ENCODE peak calls at places on chromosomes 11 and 22, in ten cellular contexts. W is naive thymus-derived CD4-positive, alpha-beta T cell; G is hepatocyte; B is lower lobe of right lung; K is kidney; J is psoas muscle; U is lung; H is body of pancreas; S is BE2C; T is endodermal cell. X is an unnamed sample.
A peak's percentile ranks its signal among the peaks of the same experiment; 100 is the strongest.

GRCh38 chr22:29520851-29521250 is 32.7 kb downstream of the THOC5 start:
- DNase-seq in W (no peak), G (no peak), B (no peak), K (no peak), J (no peak), U (no peak), H (no peak), S (no peak), T (no peak), X (no peak)

GRCh38 chr22:46829140-46829891 is 66.9 kb downstream of the TBC1D22A start:
- DNase-seq in W (no peak), G (peak; percentile 71), B (no peak), K (no peak), J (no peak), U (no peak), H (no peak), S (no peak), T (peak; percentile 26), X (peak; percentile 85)

GRCh38 chr11:64230209-64230984 is at the start of gene DNAJC4:
- DNase-seq in W (peak; percentile 87), G (peak; percentile 96), B (peak; percentile 95), K (peak; percentile 96), J (peak; percentile 93), U (peak; percentile 93), H (peak; percentile 93), S (peak; percentile 84), T (peak; percentile 98), X (peak; percentile 96)

GRCh38 chr11:22920939-22921565 is 60.8 kb upstream of the CCDC179 start:
- DNase-seq in W (peak; percentile 5), G (peak; percentile 75), B (no peak), K (no peak), J (no peak), U (no peak), H (peak; percentile 42), S (peak; percentile 29), T (peak; percentile 72), X (peak; percentile 64)

GRCh38 chr11:6576471-6577373 is 26.7 kb downstream of the RRP8 start:
- DNase-seq in W (no peak), G (peak; percentile 58), B (no peak), K (no peak), J (no peak), U (no peak), H (no peak), S (peak; percentile 31), T (no peak), X (peak; percentile 83)

GRCh38 chr11:73787051-73787642 is 527 bp upstream of the MRPL48 start:
- DNase-seq in W (no peak), G (no peak), B (no peak), K (no peak), J (no peak), U (no peak), H (no peak), S (no peak), T (no peak), X (no peak)

GRCh38 chr22:46052801-46053562 is 76.0 kb upstream of the WNT7B start:
- DNase-seq in W (no peak), G (no peak), B (peak; percentile 72), K (peak; percentile 85), J (peak; percentile 73), U (peak; percentile 58), H (peak; percentile 72), S (peak; percentile 49), T (peak; percentile 48), X (peak; percentile 58)

GRCh38 chr22:17772963-17773605 is 1.2 kb downstream of the BID start:
- DNase-seq in W (no peak), G (peak; percentile 50), B (no peak), K (peak; percentile 72), J (no peak), U (no peak), H (no peak), S (no peak), T (peak; percentile 61), X (no peak)

DNA sequence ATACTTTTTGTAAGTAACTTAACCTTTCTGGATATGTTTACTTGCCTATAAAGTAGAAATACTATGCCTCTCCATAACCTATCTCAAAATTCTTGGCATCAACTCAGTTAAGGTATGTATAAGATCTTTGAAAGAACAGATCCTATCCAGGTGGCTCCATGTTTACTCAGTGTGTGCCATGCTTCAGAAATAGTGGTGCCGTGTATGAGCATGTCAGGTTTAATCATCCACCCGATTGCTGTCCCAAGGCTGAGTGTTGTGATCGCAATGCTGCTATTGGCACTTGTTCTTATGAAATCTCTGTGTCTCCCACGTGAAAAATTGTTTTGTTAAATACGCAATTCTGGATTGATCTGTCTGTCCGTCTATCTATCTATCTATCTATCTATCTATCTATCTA is 85.9 kb upstream of the SNX19 start:
- DNase-seq in W (no peak), G (no peak), B (no peak), K (no peak), J (no peak), U (no peak), H (no peak), S (no peak), T (no peak), X (no peak)
- H3K36me3 ChIP-seq in W (no peaks in the 10 kb centered on the region), G (no peaks in the 10 kb centered on the region), B (no peaks in the 10 kb centered on the region), K (no peaks in the 10 kb centered on the region), J (no peaks in the 10 kb centered on the region), U (no peaks in the 10 kb centered on the region), H (no peaks in the 10 kb centered on the region), S (no peaks in the 10 kb centered on the region), T (no peaks in the 10 kb centered on the region), X (no peaks in the 10 kb centered on the region)

GRCh38 chr22:43136255-43136654 is 6.9 kb downstream of the MCAT start:
- DNase-seq in W (peak; percentile 43), G (peak; percentile 60), B (no peak), K (no peak), J (no peak), U (no peak), H (no peak), S (peak; percentile 75), T (peak; percentile 82), X (peak; percentile 62)

GRCh38 chr22:43135565-43135964 is 7.6 kb downstream of the MCAT start:
- DNase-seq in W (no peak), G (no peak), B (no peak), K (no peak), J (no peak), U (no peak), H (no peak), S (no peak), T (no peak), X (no peak)

GRCh38 chr22:43133401-43133800 is 9.8 kb downstream of the MCAT start:
- DNase-seq in W (no peak), G (no peak), B (no peak), K (no peak), J (no peak), U (no peak), H (no peak), S (no peak), T (no peak), X (no peak)

GRCh38 chr22:43136801-43137200 is 6.4 kb downstream of the MCAT start:
- DNase-seq in W (no peak), G (no peak), B (no peak), K (no peak), J (no peak), U (no peak), H (no peak), S (no peak), T (no peak), X (no peak)

DNA sequence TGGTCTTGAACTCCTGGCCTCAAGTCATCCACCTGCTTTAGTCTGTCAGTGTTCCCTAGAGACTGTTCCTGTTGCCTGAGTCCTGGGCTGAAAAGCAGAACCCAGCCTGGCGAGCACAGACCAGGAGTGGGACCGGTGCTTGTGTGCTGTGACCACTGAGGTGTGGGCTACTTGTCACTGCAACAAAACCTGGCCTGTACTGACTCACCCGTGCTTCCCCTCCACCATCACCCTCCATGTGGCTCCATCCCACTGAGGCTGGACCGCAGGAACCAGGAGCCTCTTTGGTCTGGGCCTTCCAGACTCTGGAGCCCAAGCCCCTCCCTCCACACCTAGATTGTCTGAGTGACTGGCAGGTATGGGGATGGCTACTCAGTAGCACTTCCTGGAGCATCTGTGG is 8.6 kb downstream of the MCAT start:
- DNase-seq in W (no peak), G (no peak), B (no peak), K (no peak), J (no peak), U (no peak), H (no peak), S (no peak), T (no peak), X (no peak)
- H3K36me3 ChIP-seq in W (peaks cover 69% of the 10 kb centered on the region), G (no peaks in the 10 kb centered on the region), B (peaks cover 72% of the 10 kb centered on the region), K (peaks cover 42% of the 10 kb centered on the region), J (peaks cover 83% of the 10 kb centered on the region), U (peaks cover 37% of the 10 kb centered on the region), H (peaks cover 18% of the 10 kb centered on the region), S (peaks cover 73% of the 10 kb centered on the region), T (peaks cover 70% of the 10 kb centered on the region), X (peaks cover 47% of the 10 kb centered on the region)

GRCh38 chr22:19914201-19914943 is 27.2 kb upstream of the COMT start:
- DNase-seq in W (no peak), G (no peak), B (no peak), K (no peak), J (no peak), U (no peak), H (no peak), S (no peak), T (no peak), X (no peak)
- H3K36me3 ChIP-seq in W (peaks cover 70% of the 10 kb centered on the region), G (no peaks in the 10 kb centered on the region), B (peaks cover 89% of the 10 kb centered on the region), K (peaks cover 42% of the 10 kb centered on the region), J (peaks cover 81% of the 10 kb centered on the region), U (peaks cover 59% of the 10 kb centered on the region), H (peaks cover 24% of the 10 kb centered on the region), S (peaks cover 33% of the 10 kb centered on the region), T (peaks cover 15% of the 10 kb centered on the region), X (peaks cover 13% of the 10 kb centered on the region)

GRCh38 chr22:23264610-23265388 is 84.5 kb downstream of the BCR start:
- DNase-seq in W (no peak), G (no peak), B (no peak), K (peak; percentile 90), J (no peak), U (no peak), H (no peak), S (no peak), T (no peak), X (no peak)

GRCh38 chr22:23268139-23268712 is 87.9 kb downstream of the BCR start:
- DNase-seq in W (no peak), G (no peak), B (no peak), K (no peak), J (no peak), U (no peak), H (no peak), S (no peak), T (peak; percentile 68), X (no peak)

GRCh38 chr22:23267225-23268043 is 87.1 kb downstream of the BCR start:
- DNase-seq in W (no peak), G (no peak), B (no peak), K (no peak), J (no peak), U (no peak), H (no peak), S (no peak), T (no peak), X (no peak)

GRCh38 chr22:23265389-23265700 is 85.0 kb downstream of the BCR start:
- DNase-seq in W (no peak), G (no peak), B (no peak), K (no peak), J (no peak), U (no peak), H (no peak), S (no peak), T (no peak), X (no peak)

DNA sequence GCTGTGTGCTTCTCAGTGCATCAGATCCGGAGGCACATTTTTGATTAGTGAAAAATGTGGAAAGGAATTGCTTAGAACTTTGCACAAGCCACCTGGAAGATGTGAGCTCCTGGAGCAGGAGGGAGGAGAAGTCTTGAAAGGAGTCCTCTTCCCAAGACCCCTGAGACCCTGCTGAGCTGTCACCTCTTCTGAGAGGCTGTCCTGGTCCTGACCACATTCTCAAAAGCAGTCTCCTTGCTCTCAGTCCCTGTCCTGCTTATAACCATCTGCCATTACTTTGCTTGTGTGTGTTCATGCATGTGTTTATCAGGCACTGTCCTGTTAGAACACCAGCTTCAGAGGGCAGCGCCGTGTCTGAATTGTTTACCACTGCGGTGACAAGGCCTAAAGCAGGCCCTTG is 86.5 kb downstream of the BCR start:
- DNase-seq in W (no peak), G (no peak), B (no peak), K (no peak), J (no peak), U (no peak), H (no peak), S (no peak), T (no peak), X (no peak)
- H3K36me3 ChIP-seq in W (peaks cover 94% of the 10 kb centered on the region), G (no peaks in the 10 kb centered on the region), B (peaks cover 85% of the 10 kb centered on the region), K (peaks cover 33% of the 10 kb centered on the region), J (peaks cover 10% of the 10 kb centered on the region), U (peaks cover 56% of the 10 kb centered on the region), H (peaks cover 5% of the 10 kb centered on the region), S (peaks cover 3% of the 10 kb centered on the region), T (peaks cover 84% of the 10 kb centered on the region), X (peaks cover 13% of the 10 kb centered on the region)

X was measured in A673.